ENCODE peak calls at places on chromosomes 13 and 19, in four cellular contexts. One of them, this sample, is unnamed. For H3K4me1, the result is how much of the 10 kb centered on the place peaks cover.

GRCh38 chr19:32814046-32814445 is 55.5 kb downstream of the SLC7A9 start:
- DNase-seq in body of pancreas: no peak
- DNase-seq in HCT116: no peak
- DNase-seq in Peyer's patch: peak
- DNase-seq in this sample: no peak

GRCh38 chr13:51451467-51452390 is 1.1 kb downstream of the INTS6 start:
- DNase-seq in body of pancreas: peak
- DNase-seq in HCT116: peak
- DNase-seq in Peyer's patch: peak
- DNase-seq in this sample: peak

GRCh38 chr19:1067341-1068103 is 555 bp downstream of the ARHGAP45 start:
- DNase-seq in body of pancreas: no peak
- DNase-seq in HCT116: no peak
- DNase-seq in Peyer's patch: no peak
- DNase-seq in this sample: no peak

GRCh38 chr13:79492313-79492798 is 11.4 kb downstream of the NDFIP2 start:
- DNase-seq in body of pancreas: no peak
- DNase-seq in HCT116: no peak
- DNase-seq in Peyer's patch: no peak
- DNase-seq in this sample: no peak

GRCh38 chr13:101556676-101557121 is 104.2 kb downstream of the ITGBL1 start:
- DNase-seq in body of pancreas: no peak
- DNase-seq in HCT116: no peak
- DNase-seq in Peyer's patch: no peak
- DNase-seq in this sample: no peak

GRCh38 chr13:35818577-35819165 is 312.5 kb downstream of the DCLK1 start:
- DNase-seq in body of pancreas: no peak
- DNase-seq in HCT116: peak
- DNase-seq in Peyer's patch: no peak
- DNase-seq in this sample: no peak

GRCh38 chr13:19618925-19619324 is 14.5 kb upstream of the MPHOSPH8 start:
- DNase-seq in body of pancreas: no peak
- DNase-seq in HCT116: peak
- DNase-seq in Peyer's patch: no peak
- DNase-seq in this sample: no peak

GRCh38 chr19:18840288-18841260 is 8.8 kb downstream of the UPF1 start:
- DNase-seq in body of pancreas: peak
- DNase-seq in HCT116: no peak
- DNase-seq in Peyer's patch: no peak
- DNase-seq in this sample: no peak

GRCh38 chr19:6100284-6100915 is 9.9 kb downstream of the RFX2 start:
- DNase-seq in body of pancreas: no peak
- DNase-seq in HCT116: no peak
- DNase-seq in Peyer's patch: peak
- DNase-seq in this sample: no peak

GRCh38 chr19:46728208-46728607 is 11.3 kb upstream of the PRKD2 start:
- DNase-seq in body of pancreas: no peak
- DNase-seq in HCT116: no peak
- DNase-seq in Peyer's patch: no peak
- DNase-seq in this sample: no peak

GRCh38 chr19:53088091-53088490 is 15.1 kb downstream of the ZNF160 start:
- DNase-seq in body of pancreas: no peak
- DNase-seq in HCT116: no peak
- DNase-seq in Peyer's patch: no peak
- DNase-seq in this sample: no peak

GRCh38 chr19:33950141-33950805 is 153.6 kb downstream of the KCTD15 start:
- DNase-seq in body of pancreas: no peak
- DNase-seq in HCT116: no peak
- DNase-seq in Peyer's patch: no peak
- DNase-seq in this sample: no peak

GRCh38 chr19:35351441-35352176 is 3.9 kb downstream of the FFAR1 start:
- DNase-seq in body of pancreas: peak
- DNase-seq in HCT116: no peak
- DNase-seq in Peyer's patch: no peak
- DNase-seq in this sample: no peak

GRCh38 chr13:21095311-21095710 is 33.9 kb upstream of the LATS2 start:
- DNase-seq in body of pancreas: no peak
- DNase-seq in HCT116: no peak
- DNase-seq in Peyer's patch: no peak
- DNase-seq in this sample: no peak

GRCh38 chr13:100363351-100363750 is 225.2 kb downstream of the GGACT start:
- DNase-seq in body of pancreas: no peak
- DNase-seq in HCT116: peak
- DNase-seq in Peyer's patch: no peak
- DNase-seq in this sample: no peak

GRCh38 chr13:113654591-113655357 is 3.2 kb downstream of the ATP4B start:
- DNase-seq in body of pancreas: peak
- DNase-seq in HCT116: no peak
- DNase-seq in Peyer's patch: no peak
- DNase-seq in this sample: peak

GRCh38 chr19:49555600-49556411 is 24.6 kb downstream of the NOSIP start:
- DNase-seq in body of pancreas: peak
- DNase-seq in HCT116: peak
- DNase-seq in Peyer's patch: peak
- DNase-seq in this sample: peak

GRCh38 chr19:49489601-49490167 is 2.3 kb downstream of the RPL13A start:
- DNase-seq in body of pancreas: no peak
- DNase-seq in HCT116: no peak
- DNase-seq in Peyer's patch: peak
- DNase-seq in this sample: no peak

GRCh38 chr13:85241045-85241444 is 558.2 kb downstream of the SLITRK6 start:
- DNase-seq in body of pancreas: no peak
- DNase-seq in HCT116: peak
- DNase-seq in Peyer's patch: no peak
- DNase-seq in this sample: no peak

GRCh38 chr13:94020833-94021232 is 458.6 kb downstream of the DCT start:
- DNase-seq in body of pancreas: no peak
- DNase-seq in HCT116: no peak
- DNase-seq in Peyer's patch: no peak
- DNase-seq in this sample: no peak

GRCh38 chr19:13303381-13304129 is 153.3 kb downstream of the IER2 start:
- DNase-seq in body of pancreas: no peak
- DNase-seq in HCT116: no peak
- DNase-seq in Peyer's patch: no peak
- DNase-seq in this sample: no peak

GRCh38 chr13:95641291-95641811 is 3.2 kb downstream of the DZIP1 start:
- DNase-seq in body of pancreas: peak
- DNase-seq in HCT116: no peak
- DNase-seq in Peyer's patch: no peak
- DNase-seq in this sample: no peak

GRCh38 chr19:37078717-37079032 is 442 bp downstream of the ZNF420 start:
- DNase-seq in body of pancreas: no peak
- DNase-seq in HCT116: no peak
- DNase-seq in Peyer's patch: no peak
- DNase-seq in this sample: no peak

GRCh38 chr13:24684600-24684998 is 4.4 kb downstream of the ATP12A start:
- DNase-seq in body of pancreas: no peak
- DNase-seq in HCT116: no peak
- DNase-seq in Peyer's patch: no peak
- DNase-seq in this sample: no peak

GRCh38 chr13:113630804-113631203 is 27.2 kb downstream of the ATP4B start:
- DNase-seq in body of pancreas: no peak
- DNase-seq in HCT116: no peak
- DNase-seq in Peyer's patch: no peak
- DNase-seq in this sample: no peak

GRCh38 chr19:46082728-46083050 is 41.8 kb downstream of the IGFL3 start:
- DNase-seq in body of pancreas: no peak
- DNase-seq in HCT116: no peak
- DNase-seq in Peyer's patch: no peak
- DNase-seq in this sample: no peak

GRCh38 chr19:35262101-35262761 is 6.5 kb upstream of the USF2 start:
- DNase-seq in body of pancreas: no peak
- DNase-seq in HCT116: no peak
- DNase-seq in Peyer's patch: peak
- DNase-seq in this sample: peak

GRCh38 chr19:51246153-51246552 is 4.7 kb upstream of the SIGLECL1 start:
- DNase-seq in body of pancreas: no peak
- DNase-seq in HCT116: no peak
- DNase-seq in Peyer's patch: no peak
- DNase-seq in this sample: no peak

GRCh38 chr13:46614582-46614981 is 61.6 kb downstream of the LRCH1 start:
- DNase-seq in body of pancreas: no peak
- DNase-seq in HCT116: no peak
- DNase-seq in Peyer's patch: no peak
- DNase-seq in this sample: no peak

GRCh38 chr13:20064128-20064527 is 96.7 kb downstream of the GJA3 start:
- DNase-seq in body of pancreas: no peak
- DNase-seq in HCT116: no peak
- DNase-seq in Peyer's patch: no peak
- DNase-seq in this sample: no peak

GRCh38 chr19:8088752-8089663 is 36.4 kb downstream of the CCL25 start:
- DNase-seq in body of pancreas: no peak
- DNase-seq in HCT116: no peak
- DNase-seq in Peyer's patch: no peak
- DNase-seq in this sample: no peak

GRCh38 chr19:5262721-5263120 is 77.9 kb downstream of the PTPRS start:
- DNase-seq in body of pancreas: no peak
- DNase-seq in HCT116: no peak
- DNase-seq in Peyer's patch: no peak
- DNase-seq in this sample: no peak

GRCh38 chr19:49850221-49850486 is 805 bp upstream of the PTOV1 start:
- DNase-seq in body of pancreas: no peak
- DNase-seq in HCT116: no peak
- DNase-seq in Peyer's patch: no peak
- DNase-seq in this sample: no peak

DNA sequence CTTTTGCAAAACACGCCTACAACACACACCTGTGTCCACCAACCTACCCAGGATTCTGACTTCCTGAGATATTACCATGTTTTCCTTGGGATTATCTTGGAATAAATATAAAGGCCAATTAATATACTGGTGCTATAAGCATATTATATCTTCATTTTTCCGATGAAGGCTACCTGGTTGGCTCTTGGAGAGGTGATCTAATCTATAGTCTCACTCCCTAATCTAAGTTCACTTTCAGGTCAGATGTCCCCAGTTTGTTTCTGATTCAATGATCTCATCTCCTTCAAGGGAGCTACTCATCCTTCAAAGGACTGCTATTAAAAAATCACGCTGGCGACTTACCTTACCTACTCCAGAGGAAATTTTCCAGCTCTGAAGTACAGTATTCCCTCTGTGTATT is 517.5 kb downstream of the KLF5 start:
- DNase-seq in body of pancreas: no peak
- DNase-seq in HCT116: no peak
- DNase-seq in Peyer's patch: no peak
- DNase-seq in this sample: no peak
- H3K4me1 ChIP-seq in body of pancreas: under half
- H3K4me1 ChIP-seq in HCT116: under half
- H3K4me1 ChIP-seq in Peyer's patch: under half
- H3K4me1 ChIP-seq in this sample: under half

GRCh38 chr19:3186891-3187661 is 1.3 kb downstream of the NCLN start:
- DNase-seq in body of pancreas: no peak
- DNase-seq in HCT116: no peak
- DNase-seq in Peyer's patch: no peak
- DNase-seq in this sample: no peak

GRCh38 chr19:3184847-3185481 is 766 bp upstream of the NCLN start:
- DNase-seq in body of pancreas: peak
- DNase-seq in HCT116: no peak
- DNase-seq in Peyer's patch: peak
- DNase-seq in this sample: peak

GRCh38 chr19:3183721-3184641 is 1.7 kb upstream of the NCLN start:
- DNase-seq in body of pancreas: no peak
- DNase-seq in HCT116: no peak
- DNase-seq in Peyer's patch: no peak
- DNase-seq in this sample: no peak

GRCh38 chr19:3186377-3186688 is 603 bp downstream of the NCLN start:
- DNase-seq in body of pancreas: no peak
- DNase-seq in HCT116: no peak
- DNase-seq in Peyer's patch: no peak
- DNase-seq in this sample: no peak

DNA sequence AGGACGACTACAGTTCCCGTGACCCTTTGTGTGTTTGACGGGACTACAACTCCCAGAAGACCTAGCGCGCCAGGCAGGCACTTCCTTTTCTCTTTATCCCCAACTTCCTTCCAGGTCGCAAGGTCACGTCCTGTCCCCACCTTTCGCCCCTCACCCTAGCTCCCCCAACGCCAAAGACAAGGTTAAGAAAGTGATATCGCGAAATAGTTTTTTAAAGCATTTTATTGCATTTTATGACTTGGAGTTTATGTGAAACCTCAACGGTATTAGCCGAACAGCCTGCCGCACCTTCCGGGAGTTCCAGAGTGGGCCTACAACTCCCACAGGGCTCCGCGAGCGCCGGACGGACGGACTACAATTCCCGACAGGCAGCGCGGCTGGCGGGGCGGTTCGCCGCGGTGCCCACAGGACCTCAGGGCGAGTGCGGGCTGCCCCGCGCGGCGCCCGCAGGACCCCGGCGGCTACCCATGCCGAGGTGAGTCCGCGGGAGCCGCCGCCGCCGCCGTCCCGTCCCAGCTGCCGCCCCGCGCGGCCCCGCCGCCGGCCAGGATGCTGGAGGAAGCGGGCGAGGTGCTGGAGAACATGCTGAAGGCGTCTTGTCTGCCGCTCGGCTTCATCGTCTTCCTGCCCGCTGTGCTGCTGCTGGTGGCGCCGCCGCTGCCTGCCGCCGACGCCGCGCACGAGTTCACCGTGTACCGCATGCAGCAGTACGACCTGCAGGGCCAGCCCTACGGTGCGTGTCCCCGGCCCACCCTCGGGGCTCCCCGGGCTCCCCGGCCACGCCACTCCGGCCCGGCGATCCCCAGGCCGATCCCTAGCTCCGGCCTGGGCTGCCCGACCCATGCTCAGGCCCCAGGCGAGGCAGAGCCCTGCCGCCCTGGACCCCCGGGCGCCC is at the start of gene NCLN:
- DNase-seq in body of pancreas: peak
- DNase-seq in HCT116: peak
- DNase-seq in Peyer's patch: peak
- DNase-seq in this sample: peak
- TF ChIP-seq POLR2A in body of pancreas: peak
- TF ChIP-seq POLR2A in HCT116: no peak
- TF ChIP-seq POLR2A in Peyer's patch: peak
- TF ChIP-seq POLR2A in this sample: no peak

DNA sequence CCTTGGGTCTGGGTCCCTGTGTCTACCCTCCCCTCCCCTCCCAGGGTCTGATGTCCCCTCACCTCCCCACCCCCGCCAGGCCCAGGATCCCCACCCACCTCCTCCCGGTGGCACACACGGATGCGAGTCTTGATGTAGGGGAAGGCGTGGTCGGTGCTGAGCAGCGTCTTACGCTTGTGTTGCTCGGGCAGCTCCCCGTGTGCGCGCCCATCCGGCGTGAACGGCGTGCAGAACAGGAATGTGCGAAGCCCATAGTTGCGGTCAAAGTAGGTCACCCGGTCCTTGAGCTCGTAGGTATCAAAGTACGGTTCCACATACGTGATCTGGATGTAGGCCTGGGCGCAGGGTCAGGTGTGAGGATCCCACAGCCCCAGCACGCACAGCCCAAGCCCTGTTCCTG is 4.4 kb upstream of the KANK2 start:
- DNase-seq in body of pancreas: no peak
- DNase-seq in HCT116: no peak
- DNase-seq in Peyer's patch: no peak
- DNase-seq in this sample: no peak
- H3K4me1 ChIP-seq in body of pancreas: under half
- H3K4me1 ChIP-seq in HCT116: under half
- H3K4me1 ChIP-seq in Peyer's patch: under half
- H3K4me1 ChIP-seq in this sample: half or more

GRCh38 chr19:48330012-48330681 is 4.8 kb downstream of the EMP3 start:
- DNase-seq in body of pancreas: peak
- DNase-seq in HCT116: no peak
- DNase-seq in Peyer's patch: peak
- DNase-seq in this sample: peak
- TF ChIP-seq POLR2A in body of pancreas: peak
- TF ChIP-seq POLR2A in HCT116: no peak
- TF ChIP-seq POLR2A in Peyer's patch: peak
- TF ChIP-seq POLR2A in this sample: no peak

This sample was measured in stomach.